ENCODE peak calls at places on chromosomes 4 and X, in seven cellular contexts. B is mesothelial cell of epicardium; N is stimulated activated CD4-positive, alpha-beta T cell treated with anti-CD3 and anti-CD28 coated beads, TNF-alpha, amount 100 ng/mL, for 48 hours; H is HL-60; M is NCI-H1694 treated with DMSO at 0.1 percent for 48 hours; P is NCI-H345; R is GM20000. J is an unnamed sample.
A peak's percentile ranks its signal among the peaks of the same experiment; 100 is the strongest.

GRCh38 chr4:121272526-121272925 is 108.3 kb downstream of the QRFPR start:
- DNase-seq in B (no peak), N (no peak), H (no peak), M (no peak), P (no peak), R (peak; percentile 9), J (no peak)

GRCh38 chrX:53076671-53077070 is 5.5 kb upstream of the TSPYL2 start:
- DNase-seq in B (no peak), N (no peak), H (no peak), M (no peak), P (no peak), R (no peak), J (no peak)

GRCh38 chr4:13162886-13163285 is 321.3 kb downstream of the RAB28 start:
- DNase-seq in B (no peak), N (no peak), H (no peak), M (no peak), P (peak; percentile 6), R (no peak), J (no peak)

GRCh38 chrX:63128509-63128908 is 222.6 kb downstream of the SPIN4 start:
- DNase-seq in B (no peak), N (peak; percentile 25), H (no peak), M (no peak), P (no peak), R (no peak), J (no peak)

GRCh38 chr4:11497972-11498371 is 69.3 kb upstream of the HS3ST1 start:
- DNase-seq in B (no peak), N (no peak), H (no peak), M (no peak), P (no peak), R (no peak), J (no peak)

GRCh38 chr4:95165926-95166524 is 382.7 kb downstream of the UNC5C start:
- DNase-seq in B (no peak), N (no peak), H (peak; percentile 13), M (peak; percentile 44), P (peak; percentile 67), R (peak; percentile 54), J (no peak)

GRCh38 chr4:1243451-1244080 is 5.4 kb downstream of the CTBP1 start:
- DNase-seq in B (peak; percentile 36), N (no peak), H (no peak), M (no peak), P (no peak), R (peak; percentile 58), J (peak; percentile 20)

GRCh38 chrX:16633754-16634153 is 16.2 kb upstream of the S100G start:
- DNase-seq in B (no peak), N (no peak), H (no peak), M (no peak), P (no peak), R (no peak), J (no peak)

GRCh38 chr4:39048291-39048690 is 13.7 kb upstream of the KLHL5 start:
- DNase-seq in B (no peak), N (no peak), H (no peak), M (no peak), P (no peak), R (peak; percentile 28), J (no peak)

GRCh38 chr4:25838526-25838925 is 24.3 kb downstream of the SEL1L3 start:
- DNase-seq in B (no peak), N (no peak), H (no peak), M (no peak), P (no peak), R (no peak), J (no peak)

GRCh38 chrX:39049975-39050374 is 248.7 kb downstream of the MID1IP1 start:
- DNase-seq in B (no peak), N (no peak), H (no peak), M (no peak), P (no peak), R (no peak), J (no peak)

GRCh38 chr4:187333151-187333550 is 609.5 kb upstream of the FAT1 start:
- DNase-seq in B (no peak), N (no peak), H (no peak), M (no peak), P (no peak), R (no peak), J (no peak)

GRCh38 chr4:184382189-184382846 is 92.0 kb downstream of the IRF2 start:
- DNase-seq in B (no peak), N (no peak), H (no peak), M (no peak), P (peak; percentile 35), R (peak; percentile 42), J (no peak)

GRCh38 chr4:143939528-143939927 is 34.2 kb upstream of the GYPE start:
- DNase-seq in B (no peak), N (no peak), H (no peak), M (no peak), P (no peak), R (no peak), J (no peak)

GRCh38 chr4:119861731-119862130 is 204.9 kb downstream of the MAD2L1 start:
- DNase-seq in B (no peak), N (no peak), H (no peak), M (no peak), P (no peak), R (no peak), J (no peak)

GRCh38 chrX:24341795-24342194 is 18.6 kb upstream of the SUPT20HL1 start:
- DNase-seq in B (no peak), N (no peak), H (no peak), M (no peak), P (no peak), R (no peak), J (no peak)

GRCh38 chr4:45442466-45442865 is 681.4 kb downstream of the GABRG1 start:
- DNase-seq in B (no peak), N (no peak), H (no peak), M (peak; percentile 17), P (no peak), R (no peak), J (no peak)

GRCh38 chr4:6806924-6807676 is 24.6 kb downstream of the KIAA0232 start:
- DNase-seq in B (no peak), N (no peak), H (no peak), M (no peak), P (no peak), R (no peak), J (no peak)

GRCh38 chrX:66015152-66015827 is 24.6 kb downstream of the VSIG4 start:
- DNase-seq in B (no peak), N (no peak), H (peak; percentile 83), M (no peak), P (no peak), R (peak; percentile 12), J (peak; percentile 50)

GRCh38 chr4:57442834-57443291 is 332.7 kb upstream of the IGFBP7 start:
- DNase-seq in B (peak; percentile 70), N (no peak), H (no peak), M (peak; percentile 20), P (peak; percentile 40), R (peak; percentile 21), J (no peak)

GRCh38 chr4:22322996-22323395 is 192.9 kb downstream of the ADGRA3 start:
- DNase-seq in B (no peak), N (no peak), H (no peak), M (no peak), P (no peak), R (no peak), J (no peak)

GRCh38 chr4:119729815-119730643 is 101.4 kb upstream of the PDE5A start:
- DNase-seq in B (no peak), N (no peak), H (no peak), M (no peak), P (no peak), R (no peak), J (no peak)

GRCh38 chr4:138938371-138938699 is 77.2 kb upstream of the NOCT start:
- DNase-seq in B (no peak), N (no peak), H (no peak), M (peak; percentile 51), P (peak; percentile 11), R (peak; percentile 12), J (no peak)

GRCh38 chrX:23435108-23435507 is 100.5 kb downstream of the PTCHD1 start:
- DNase-seq in B (no peak), N (no peak), H (no peak), M (no peak), P (no peak), R (no peak), J (no peak)

GRCh38 chr4:25951390-25951952 is 37.5 kb downstream of the SMIM20 start:
- DNase-seq in B (no peak), N (no peak), H (no peak), M (no peak), P (no peak), R (no peak), J (no peak)

J was measured in Right ventricle myocardium inferior.